ENCODE peak calls at places on chromosome 9, in nine cellular contexts. B, N, U, C, R, W, J, P and T are unnamed samples.

GRCh38 chr9:109466623-109467590 is 31.2 kb downstream of the PTPN3 start:
- DNase-seq in B (no peak), N (no peak), U (no peak), C (no peak), R (no peak), W (no peak), J (no peak), P (no peak), T (no peak)

GRCh38 chr9:89376741-89377140 is 58.4 kb downstream of the SECISBP2 start:
- DNase-seq in B (no peak), N (no peak), U (no peak), C (no peak), R (no peak), W (no peak), J (no peak), P (no peak), T (no peak)

GRCh38 chr9:76796296-76796695 is 32.1 kb downstream of the PCA3 start:
- DNase-seq in B (no peak), N (no peak), U (no peak), C (no peak), R (no peak), W (no peak), J (no peak), P (no peak), T (no peak)

GRCh38 chr9:129482521-129483466 is 138.1 kb downstream of the C9orf50 start:
- DNase-seq in B (peak), N (no peak), U (no peak), C (peak), R (peak), W (peak), J (no peak), P (peak), T (no peak)

GRCh38 chr9:100413839-100414420 is 13.0 kb upstream of the MSANTD3 start:
- DNase-seq in B (no peak), N (no peak), U (peak), C (no peak), R (no peak), W (no peak), J (no peak), P (no peak), T (no peak)

GRCh38 chr9:132584616-132585560 is 2.5 kb downstream of the BARHL1 start:
- DNase-seq in B (no peak), N (no peak), U (no peak), C (no peak), R (peak), W (no peak), J (no peak), P (peak), T (no peak)

GRCh38 chr9:13971910-13972655 is 341.9 kb downstream of the NFIB start:
- DNase-seq in B (no peak), N (no peak), U (no peak), C (no peak), R (no peak), W (no peak), J (no peak), P (no peak), T (no peak)

GRCh38 chr9:21825637-21826036 is 23.2 kb downstream of the MTAP start:
- DNase-seq in B (no peak), N (no peak), U (no peak), C (no peak), R (no peak), W (no peak), J (no peak), P (no peak), T (no peak)

GRCh38 chr9:22047596-22047995 is 38.5 kb upstream of the CDKN2B start:
- DNase-seq in B (no peak), N (no peak), U (no peak), C (no peak), R (no peak), W (no peak), J (no peak), P (no peak), T (no peak)

GRCh38 chr9:101115062-101115461 is 86.5 kb downstream of the PLPPR1 start:
- DNase-seq in B (no peak), N (no peak), U (no peak), C (no peak), R (no peak), W (no peak), J (no peak), P (no peak), T (no peak)

GRCh38 chr9:87324613-87325194 is 173.0 kb upstream of the DAPK1 start:
- DNase-seq in B (no peak), N (peak), U (no peak), C (no peak), R (peak), W (no peak), J (no peak), P (no peak), T (peak)

GRCh38 chr9:132857031-132857430 is 21.1 kb downstream of the AK8 start:
- DNase-seq in B (no peak), N (no peak), U (no peak), C (no peak), R (peak), W (no peak), J (no peak), P (no peak), T (no peak)

GRCh38 chr9:1125741-1126140 is 75.6 kb downstream of the DMRT2 start:
- DNase-seq in B (no peak), N (no peak), U (no peak), C (no peak), R (no peak), W (no peak), J (no peak), P (no peak), T (no peak)

GRCh38 chr9:16347886-16348285 is 522.6 kb downstream of the BNC2 start:
- DNase-seq in B (no peak), N (no peak), U (no peak), C (no peak), R (no peak), W (no peak), J (no peak), P (no peak), T (no peak)

GRCh38 chr9:123682746-123683145 is 247.2 kb downstream of the DENND1A start:
- DNase-seq in B (no peak), N (no peak), U (no peak), C (no peak), R (no peak), W (no peak), J (no peak), P (no peak), T (no peak)

GRCh38 chr9:111178361-111179043 is 140.2 kb upstream of the LPAR1 start:
- DNase-seq in B (no peak), N (no peak), U (no peak), C (no peak), R (no peak), W (no peak), J (no peak), P (peak), T (no peak)

GRCh38 chr9:137192448-137192780 is 3.9 kb downstream of the SSNA1 start:
- DNase-seq in B (no peak), N (no peak), U (no peak), C (no peak), R (no peak), W (no peak), J (no peak), P (no peak), T (no peak)

GRCh38 chr9:3977388-3977787 is 322.5 kb downstream of the GLIS3 start:
- DNase-seq in B (no peak), N (no peak), U (no peak), C (no peak), R (no peak), W (no peak), J (no peak), P (no peak), T (no peak)

GRCh38 chr9:93172646-93173364 is 11.1 kb upstream of the WNK2 start:
- DNase-seq in B (no peak), N (no peak), U (no peak), C (no peak), R (no peak), W (no peak), J (no peak), P (no peak), T (no peak)

GRCh38 chr9:37667706-37668672 is 17.2 kb downstream of the FRMPD1 start:
- DNase-seq in B (no peak), N (no peak), U (peak), C (no peak), R (peak), W (peak), J (no peak), P (peak), T (no peak)
- TF ChIP-seq CTCF in B (no peak), N (no peak), U (peak), C (no peak), R (peak), W (no peak), J (no peak), P (peak), T (no peak)

GRCh38 chr9:98706651-98707103 is 2.1 kb downstream of the GABBR2 start:
- DNase-seq in B (no peak), N (no peak), U (no peak), C (no peak), R (no peak), W (no peak), J (no peak), P (no peak), T (no peak)

GRCh38 chr9:98708933-98709911 is at the start of gene GABBR2:
- DNase-seq in B (no peak), N (no peak), U (peak), C (no peak), R (peak), W (peak), J (no peak), P (peak), T (no peak)

GRCh38 chr9:98709968-98710965 is 1.5 kb upstream of the GABBR2 start:
- DNase-seq in B (no peak), N (no peak), U (no peak), C (no peak), R (peak), W (peak), J (no peak), P (no peak), T (no peak)

GRCh38 chr9:98708103-98708932 is 417 bp downstream of the GABBR2 start:
- DNase-seq in B (no peak), N (no peak), U (peak), C (no peak), R (no peak), W (no peak), J (no peak), P (peak), T (no peak)

GRCh38 chr9:98707158-98708102 is 1.3 kb downstream of the GABBR2 start:
- DNase-seq in B (peak), N (no peak), U (peak), C (no peak), R (peak), W (peak), J (no peak), P (peak), T (peak)
- TF ChIP-seq CTCF in B (peak), N (peak), U (peak), C (peak), R (peak), W (peak), J (peak), P (peak), T (peak)

GRCh38 chr9:130895038-130895437 is 1.6 kb downstream of the QRFP start:
- DNase-seq in B (peak), N (no peak), U (no peak), C (no peak), R (no peak), W (no peak), J (no peak), P (no peak), T (no peak)

GRCh38 chr9:130894546-130894945 is 2.1 kb downstream of the QRFP start:
- DNase-seq in B (no peak), N (no peak), U (no peak), C (no peak), R (no peak), W (no peak), J (no peak), P (no peak), T (no peak)

GRCh38 chr9:130892503-130893249 is 3.9 kb downstream of the QRFP start:
- DNase-seq in B (no peak), N (no peak), U (no peak), C (no peak), R (no peak), W (no peak), J (no peak), P (no peak), T (no peak)

GRCh38 chr9:130891699-130892502 is 4.7 kb downstream of the QRFP start:
- DNase-seq in B (peak), N (no peak), U (no peak), C (no peak), R (no peak), W (no peak), J (no peak), P (no peak), T (no peak)

GRCh38 chr9:130893250-130894101 is 3.1 kb downstream of the QRFP start:
- DNase-seq in B (peak), N (no peak), U (no peak), C (no peak), R (peak), W (peak), J (no peak), P (no peak), T (no peak)
- TF ChIP-seq CTCF in B (peak), N (peak), U (no peak), C (peak), R (peak), W (no peak), J (no peak), P (no peak), T (peak)

GRCh38 chr9:19085295-19085694 is 17.4 kb downstream of the HAUS6 start:
- DNase-seq in B (no peak), N (no peak), U (no peak), C (no peak), R (peak), W (no peak), J (no peak), P (no peak), T (peak)
- TF ChIP-seq CTCF in B (peak), N (peak), U (no peak), C (peak), R (peak), W (peak), J (peak), P (peak), T (peak)

GRCh38 chr9:130902204-130903185 is 5.9 kb upstream of the QRFP start:
- DNase-seq in B (no peak), N (no peak), U (no peak), C (no peak), R (no peak), W (no peak), J (no peak), P (no peak), T (no peak)
- TF ChIP-seq CTCF in B (no peak), N (no peak), U (no peak), C (no peak), R (no peak), W (no peak), J (no peak), P (no peak), T (no peak)

GRCh38 chr9:103821115-103821514 is 273.0 kb upstream of the SMC2 start:
- DNase-seq in B (no peak), N (no peak), U (no peak), C (no peak), R (no peak), W (no peak), J (no peak), P (no peak), T (no peak)

GRCh38 chr9:103816146-103816545 is 278.0 kb upstream of the SMC2 start:
- DNase-seq in B (no peak), N (no peak), U (no peak), C (no peak), R (no peak), W (no peak), J (no peak), P (no peak), T (no peak)
- TF ChIP-seq CTCF in B (no peak), N (no peak), U (no peak), C (no peak), R (no peak), W (no peak), J (no peak), P (no peak), T (no peak)